ENCODE peak calls at places on chromosomes 1 and 21, in five cellular contexts. J is stimulated activated CD4-positive, alpha-beta T cell treated with anti-CD3 and anti-CD28 coated beads, Interleukin-1b, Interleukin-23, amount 100 ng/mL, for 1 hour; Q is psoas muscle; Y is posterior cingulate gyrus; W is mesenchymal stem cell. L is an unnamed sample.

GRCh38 chr21:32335601-32336575 is 37.2 kb downstream of the MRAP start:
- DNase-seq in Y (peak), W (no peak), Q (no peak), J (no peak), L (no peak)

GRCh38 chr1:171245458-171246064 is 2.7 kb upstream of the FMO1 start:
- DNase-seq in W (peak), Y (no peak), Q (no peak), J (no peak), L (peak)

GRCh38 chr1:109954180-109954579 is 30.4 kb upstream of the AHCYL1 start:
- DNase-seq in Y (no peak), J (no peak), Q (no peak), W (peak), L (peak)

GRCh38 chr1:26122988-26123973 is 11.7 kb downstream of the PDIK1L start:
- DNase-seq in W (peak), Y (no peak), J (no peak), Q (no peak), L (no peak)

GRCh38 chr1:31891280-31891679 is 46.9 kb downstream of the PTP4A2 start:
- DNase-seq in Q (no peak), Y (no peak), W (no peak), J (no peak), L (no peak)

GRCh38 chr21:15122241-15122640 is 57.4 kb upstream of the NRIP1 start:
- DNase-seq in W (no peak), Y (no peak), Q (peak), J (no peak), L (no peak)

GRCh38 chr1:44031051-44031899 is at the start of gene SLC6A9:
- DNase-seq in Y (no peak), J (no peak), Q (peak), W (peak), L (peak)

GRCh38 chr1:231160851-231161710 is 777 bp upstream of the TRIM67 start:
- DNase-seq in Y (peak), J (no peak), Q (no peak), W (no peak), L (no peak)

GRCh38 chr1:147168626-147169058 is 3.6 kb downstream of the PRKAB2 start:
- DNase-seq in Q (no peak), J (no peak), W (peak), Y (no peak), L (peak)

GRCh38 chr1:174426153-174426552 is 21.6 kb upstream of the GPR52 start:
- DNase-seq in J (no peak), W (no peak), Y (no peak), Q (no peak), L (no peak)

GRCh38 chr1:156245451-156246232 is 2.2 kb downstream of the PAQR6 start:
- DNase-seq in Y (no peak), Q (peak), W (no peak), J (no peak), L (peak)

GRCh38 chr1:32924881-32925344 is 23.7 kb upstream of the TMEM54 start:
- DNase-seq in Q (no peak), Y (no peak), W (no peak), J (no peak), L (no peak)

GRCh38 chr1:92619466-92620189 is 132.9 kb upstream of the GFI1 start:
- DNase-seq in J (no peak), Y (no peak), W (no peak), Q (no peak), L (no peak)

GRCh38 chr1:197392541-197392940 is 124.5 kb downstream of the CRB1 start:
- DNase-seq in Q (no peak), J (no peak), W (no peak), Y (no peak), L (no peak)

GRCh38 chr1:67599085-67599484 is 85.9 kb upstream of the GADD45A start:
- DNase-seq in Y (no peak), Q (no peak), W (no peak), J (no peak), L (no peak)

GRCh38 chr1:97304366-97304765 is 582.8 kb downstream of the PTBP2 start:
- DNase-seq in J (no peak), Y (no peak), W (peak), Q (no peak), L (no peak)

GRCh38 chr1:91700332-91700731 is 185.6 kb downstream of the TGFBR3 start:
- DNase-seq in Y (no peak), W (peak), Q (no peak), J (no peak), L (peak)

GRCh38 chr1:111738436-111739221 is 566 bp downstream of the INKA2 start:
- DNase-seq in J (no peak), Y (peak), Q (peak), W (peak), L (peak)

GRCh38 chr1:219575563-219575962 is 37.3 kb downstream of the ZC3H11B start:
- DNase-seq in Y (no peak), Q (no peak), W (no peak), J (no peak), L (no peak)

GRCh38 chr1:228174482-228175315 is 9.1 kb downstream of the IBA57 start:
- DNase-seq in J (no peak), Q (no peak), W (no peak), Y (no peak), L (peak)

GRCh38 chr1:41740630-41741239 is 178.0 kb downstream of the HIVEP3 start:
- DNase-seq in W (no peak), Y (no peak), Q (no peak), J (no peak), L (no peak)

GRCh38 chr1:44842415-44842762 is 664 bp downstream of the PTCH2 start:
- DNase-seq in J (no peak), Q (no peak), W (no peak), Y (no peak), L (no peak)

GRCh38 chr1:200090252-200091159 is 63.0 kb downstream of the NR5A2 start:
- DNase-seq in Q (no peak), W (peak), J (no peak), Y (no peak), L (no peak)

GRCh38 chr1:173481195-173481772 is 4.1 kb downstream of the PRDX6 start:
- DNase-seq in J (no peak), Q (no peak), Y (no peak), W (no peak), L (no peak)

GRCh38 chr1:155607708-155608107 is 2.3 kb upstream of the MSTO1 start:
- DNase-seq in J (no peak), Q (no peak), W (peak), Y (no peak), L (no peak)

GRCh38 chr1:65998763-65999583 is 206.3 kb downstream of the PDE4B start:
- DNase-seq in Y (no peak), Q (no peak), J (no peak), W (no peak), L (no peak)

GRCh38 chr1:63946866-63947491 is 173.2 kb downstream of the ROR1 start:
- DNase-seq in Q (peak), J (no peak), Y (no peak), W (no peak), L (no peak)

GRCh38 chr1:201554789-201555592 is 16.1 kb downstream of the NAV1 start:
- DNase-seq in Y (no peak), W (no peak), J (no peak), Q (no peak), L (no peak)

GRCh38 chr1:183845681-183846080 is 40.8 kb downstream of the RGL1 start:
- DNase-seq in J (no peak), W (no peak), Q (no peak), Y (no peak), L (peak)

GRCh38 chr1:29481031-29481430 is 244.7 kb downstream of the PTPRU start:
- DNase-seq in Y (no peak), Q (no peak), W (no peak), J (no peak), L (no peak)

GRCh38 chr1:59310527-59310926 is 13.6 kb downstream of the FGGY start:
- DNase-seq in Y (no peak), J (no peak), Q (no peak), W (no peak), L (no peak)

GRCh38 chr1:179816196-179816960 is 61.2 kb downstream of the TOR1AIP2 start:
- DNase-seq in Y (no peak), J (no peak), W (no peak), Q (peak), L (no peak)

GRCh38 chr1:9153152-9153551 is 24.2 kb upstream of the GPR157 start:
- DNase-seq in J (no peak), W (no peak), Q (no peak), Y (no peak), L (no peak)

GRCh38 chr1:184156521-184157395 is 105.2 kb downstream of the TSEN15 start:
- DNase-seq in Y (no peak), Q (no peak), W (no peak), J (no peak), L (no peak)

GRCh38 chr1:182183606-182184005 is 122.1 kb upstream of the ZNF648 start:
- DNase-seq in Q (no peak), W (no peak), Y (no peak), J (no peak), L (no peak)

GRCh38 chr1:150564051-150564991 is 15.1 kb downstream of the MCL1 start:
- DNase-seq in J (no peak), Y (no peak), Q (no peak), W (peak), L (peak)